ENCODE peak calls at places on chromosome 5, in seven cellular contexts. S is trophoblast cell, Y is GM23248, X is fibroblast of lung, A is GM23338, H is DND-41, E is PC-3. U is an unnamed sample.

GRCh38 chr5:6729400-6730310 is 16.4 kb downstream of the TENT4A start:
- DNase-seq in S (no peak), E (no peak), Y (no peak), X (no peak), A (no peak), H (peak; percentile 86), U (no peak)

GRCh38 chr5:45262061-45262590 is 434.1 kb downstream of the HCN1 start:
- DNase-seq in H (no peak), A (peak; percentile 10), E (no peak), X (no peak), Y (no peak), S (no peak), U (no peak)

GRCh38 chr5:10604975-10605374 is 41.1 kb downstream of the ANKRD33B start:
- DNase-seq in A (no peak), E (no peak), H (no peak), S (no peak), Y (no peak), X (no peak), U (no peak)

GRCh38 chr5:69416699-69417098 is 1.8 kb downstream of the MARVELD2 start:
- DNase-seq in X (no peak), S (no peak), A (no peak), H (no peak), E (no peak), Y (no peak), U (peak; percentile 75)

GRCh38 chr5:175654807-175655206 is 3.1 kb upstream of the HRH2 start:
- DNase-seq in A (no peak), E (peak; percentile 37), H (no peak), X (no peak), Y (no peak), S (no peak), U (no peak)

GRCh38 chr5:109740329-109740728 is 50.6 kb downstream of the MAN2A1 start:
- DNase-seq in Y (peak; percentile 42), H (no peak), A (peak; percentile 18), X (no peak), S (no peak), E (peak; percentile 29), U (peak; percentile 58)

GRCh38 chr5:10863763-10864383 is 102.8 kb upstream of the DAP start:
- DNase-seq in S (peak; percentile 88), H (peak; percentile 65), E (peak; percentile 88), Y (peak; percentile 64), X (peak; percentile 38), A (peak; percentile 84), U (peak; percentile 17)

GRCh38 chr5:44443172-44443571 is 54.0 kb upstream of the FGF10 start:
- DNase-seq in S (peak; percentile 16), H (no peak), Y (no peak), A (peak; percentile 45), E (no peak), X (no peak), U (no peak)

GRCh38 chr5:176916337-176916736 is 17.2 kb upstream of the HK3 start:
- DNase-seq in S (no peak), Y (no peak), E (no peak), X (no peak), A (no peak), H (no peak), U (no peak)

GRCh38 chr5:148833925-148834324 is 7.5 kb downstream of the ADRB2 start:
- DNase-seq in H (no peak), Y (no peak), S (no peak), E (no peak), X (no peak), A (no peak), U (no peak)

GRCh38 chr5:123089572-123089970 is 530 bp downstream of the PRDM6 start:
- DNase-seq in Y (peak; percentile 73), E (no peak), A (peak; percentile 73), H (no peak), X (peak; percentile 53), S (peak; percentile 26), U (peak; percentile 40)

GRCh38 chr5:61919920-61920319 is 386.1 kb upstream of the KIF2A start:
- DNase-seq in A (no peak), E (peak; percentile 84), X (no peak), Y (no peak), S (no peak), H (no peak), U (peak; percentile 94)

GRCh38 chr5:139808481-139809330 is 13.1 kb downstream of the PSD2 start:
- DNase-seq in H (peak; percentile 81), E (peak; percentile 30), S (peak; percentile 48), Y (peak; percentile 58), A (peak; percentile 78), X (peak; percentile 15), U (no peak)

GRCh38 chr5:54616031-54616430 is 98.5 kb downstream of the SNX18 start:
- DNase-seq in S (peak; percentile 84), A (no peak), Y (peak; percentile 84), E (no peak), H (no peak), X (peak; percentile 88), U (peak; percentile 21)

GRCh38 chr5:154271936-154272514 is 81.5 kb downstream of the GALNT10 start:
- DNase-seq in H (no peak), E (no peak), X (no peak), S (peak; percentile 43), Y (no peak), A (no peak), U (no peak)

GRCh38 chr5:56552612-56553268 is 262.6 kb upstream of the MAP3K1 start:
- DNase-seq in S (no peak), X (no peak), Y (peak; percentile 59), A (no peak), H (no peak), E (no peak), U (no peak)

GRCh38 chr5:171505473-171506043 is 86.1 kb downstream of the FGF18 start:
- DNase-seq in X (no peak), E (no peak), S (no peak), A (no peak), Y (no peak), H (no peak), U (no peak)

GRCh38 chr5:163079618-163080017 is 357.8 kb upstream of the CCNG1 start:
- DNase-seq in Y (no peak), X (no peak), A (peak; percentile 51), E (peak; percentile 40), H (no peak), S (no peak), U (no peak)

GRCh38 chr5:139222346-139222745 is 24.2 kb upstream of the SIL1 start:
- DNase-seq in H (no peak), E (no peak), A (no peak), X (no peak), Y (no peak), S (no peak), U (no peak)

GRCh38 chr5:131530706-131531331 is 104.2 kb downstream of the RAPGEF6 start:
- DNase-seq in H (no peak), Y (no peak), A (no peak), X (no peak), E (no peak), S (no peak), U (no peak)

GRCh38 chr5:77546-77945 is 14.4 kb upstream of the PLEKHG4B start:
- DNase-seq in E (no peak), X (no peak), S (no peak), H (no peak), Y (no peak), A (no peak), U (no peak)

GRCh38 chr5:127446626-127447025 is 70.8 kb upstream of the PRRC1 start:
- DNase-seq in Y (no peak), A (no peak), E (no peak), S (no peak), H (no peak), X (no peak), U (no peak)

GRCh38 chr5:172983542-172984243 is at the start of gene ATP6V0E1:
- DNase-seq in H (peak; percentile 95), E (peak; percentile 94), Y (peak; percentile 98), X (peak; percentile 90), S (peak; percentile 96), A (peak; percentile 97), U (peak; percentile 92)

GRCh38 chr5:33306758-33307157 is 134.0 kb upstream of the TARS1 start:
- DNase-seq in E (no peak), S (no peak), X (no peak), H (no peak), Y (peak; percentile 44), A (no peak), U (no peak)

GRCh38 chr5:168734657-168735344 is 155.6 kb upstream of the PANK3 start:
- DNase-seq in X (peak; percentile 12), Y (peak; percentile 88), A (no peak), E (no peak), H (peak; percentile 21), S (no peak), U (no peak)

GRCh38 chr5:20537911-20538310 is 549.9 kb upstream of the CDH18 start:
- DNase-seq in H (no peak), X (no peak), E (no peak), A (no peak), Y (no peak), S (no peak), U (no peak)

GRCh38 chr5:124741711-124742496 is 4.5 kb downstream of the ZNF608 start:
- DNase-seq in E (peak; percentile 84), A (peak; percentile 54), X (peak; percentile 92), H (no peak), S (no peak), Y (peak; percentile 87), U (peak; percentile 93)

GRCh38 chr5:90494043-90494442 is 19.4 kb downstream of the POLR3G start:
- DNase-seq in A (no peak), S (no peak), X (no peak), H (no peak), Y (no peak), E (no peak), U (no peak)

GRCh38 chr5:147410496-147411395 is 99.1 kb downstream of the DPYSL3 start:
- DNase-seq in S (peak; percentile 73), H (no peak), A (no peak), Y (peak; percentile 14), X (no peak), E (no peak), U (no peak)
- H3K36me3 ChIP-seq in S (peaks cover 16% of the 10 kb centered on the region), H (no peaks in the 10 kb centered on the region), A (peaks cover 95% of the 10 kb centered on the region), Y (no peaks in the 10 kb centered on the region), X (peaks cover 5% of the 10 kb centered on the region), E (no peaks in the 10 kb centered on the region), U (no peaks in the 10 kb centered on the region)

GRCh38 chr5:170284231-170284630 is 13.3 kb downstream of the LCP2 start:
- DNase-seq in Y (no peak), E (no peak), H (no peak), X (no peak), S (no peak), A (no peak), U (no peak)
- H3K79me2 ChIP-seq in Y (no peaks in the 10 kb centered on the region), E (no peaks in the 10 kb centered on the region), H (peaks cover 69% of the 10 kb centered on the region), X (no peaks in the 10 kb centered on the region), S (no peaks in the 10 kb centered on the region), A (no peaks in the 10 kb centered on the region), U (no peaks in the 10 kb centered on the region)

GRCh38 chr5:73380710-73381586 is 67.6 kb downstream of the FOXD1 start:
- DNase-seq in S (no peak), E (no peak), A (peak; percentile 72), Y (no peak), H (no peak), X (no peak), U (no peak)
- H3K36me3 ChIP-seq in S (no peaks in the 10 kb centered on the region), E (no peaks in the 10 kb centered on the region), A (peaks cover 7% of the 10 kb centered on the region), Y (no peaks in the 10 kb centered on the region), H (no peaks in the 10 kb centered on the region), X (no peaks in the 10 kb centered on the region), U (no peaks in the 10 kb centered on the region)

DNA sequence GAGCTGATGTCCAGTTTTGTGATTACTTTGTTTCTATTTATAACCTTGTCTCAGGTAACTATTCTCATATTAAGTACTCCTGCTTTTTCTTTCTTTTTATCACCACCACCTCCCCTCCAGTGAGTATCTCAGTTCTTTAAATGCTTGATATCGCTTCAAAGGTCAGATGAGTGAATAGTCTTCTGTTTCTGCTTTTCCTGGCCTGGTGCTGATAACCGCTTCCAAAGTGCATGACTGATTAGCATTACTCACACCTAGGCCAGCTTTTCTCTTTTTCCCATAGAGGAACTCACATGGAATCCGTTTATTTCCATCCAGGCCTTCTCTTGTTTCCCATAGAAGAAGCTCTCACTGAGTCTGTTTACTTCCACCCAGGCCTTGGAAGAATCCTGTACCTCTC is 3.2 kb downstream of the SLC36A1 start:
- DNase-seq in X (no peak), E (no peak), H (no peak), A (no peak), S (no peak), Y (no peak), U (no peak)
- H3K79me2 ChIP-seq in X (peaks cover 27% of the 10 kb centered on the region), E (peaks cover 13% of the 10 kb centered on the region), H (peaks cover 23% of the 10 kb centered on the region), A (peaks cover 8% of the 10 kb centered on the region), S (no peaks in the 10 kb centered on the region), Y (peaks cover 47% of the 10 kb centered on the region), U (peaks cover 39% of the 10 kb centered on the region)

U was measured in mammary epithelial cell.